ENCODE peak calls at places on chromosomes 5 and 9, in seven cellular contexts. C is AG09319; U is HTR-8/SVneo; P is activated T-helper 1 cell treated with anti-CD3 and anti-CD28 coated beads, Interleukin-2, amount 50 U/mL, for 16 hours; F is NCI-H1417; D is GM12878; E is stomach. Y is an unnamed sample.

GRCh38 chr5:161687316-161687715 is 1.8 kb downstream of the GABRA6 start:
- DNase-seq in U (no peak), D (no peak), E (no peak), C (no peak), F (no peak), P (no peak), Y (no peak)

GRCh38 chr5:80959768-80960442 is at the start of gene RASGRF2:
- DNase-seq in E (peak; percentile 26), U (peak; percentile 32), F (no peak), D (no peak), C (no peak), P (peak; percentile 15), Y (peak; percentile 63)

GRCh38 chr5:72178910-72179815 is 71.9 kb downstream of the MAP1B start:
- DNase-seq in C (peak; percentile 70), E (no peak), U (peak; percentile 86), F (no peak), D (no peak), P (no peak), Y (peak; percentile 15)

GRCh38 chr9:16904655-16905054 is 34.2 kb upstream of the BNC2 start:
- DNase-seq in P (no peak), C (no peak), U (no peak), D (no peak), F (no peak), E (no peak), Y (no peak)

GRCh38 chr9:121298689-121299112 is 30.7 kb downstream of the GSN start:
- DNase-seq in P (no peak), F (no peak), E (no peak), C (no peak), U (no peak), D (no peak), Y (no peak)

GRCh38 chr5:169009171-169009570 is 291.8 kb downstream of the SLIT3 start:
- DNase-seq in C (no peak), P (no peak), F (no peak), E (no peak), U (no peak), D (no peak), Y (no peak)

GRCh38 chr5:147464211-147464610 is 45.7 kb downstream of the DPYSL3 start:
- DNase-seq in P (no peak), D (no peak), C (no peak), U (no peak), F (peak; percentile 13), E (no peak), Y (peak; percentile 32)

GRCh38 chr5:5523066-5523505 is 100.6 kb downstream of the ICE1 start:
- DNase-seq in P (no peak), F (no peak), E (no peak), U (no peak), C (no peak), D (peak; percentile 58), Y (no peak)

GRCh38 chr5:109191153-109191558 is 218.6 kb downstream of the PJA2 start:
- DNase-seq in P (no peak), E (no peak), D (no peak), F (no peak), C (peak; percentile 31), U (no peak), Y (no peak)

GRCh38 chr5:157613385-157614245 is 38.0 kb upstream of the ADAM19 start:
- DNase-seq in D (no peak), C (no peak), E (no peak), U (no peak), F (no peak), P (no peak), Y (no peak)

GRCh38 chr5:76715734-76716455 is at the start of gene F2R:
- DNase-seq in P (peak; percentile 37), F (peak; percentile 27), C (no peak), E (peak; percentile 38), D (no peak), U (peak; percentile 67), Y (peak; percentile 83)

GRCh38 chr9:124747065-124747464 is 24.0 kb downstream of the NR6A1 start:
- DNase-seq in P (no peak), D (no peak), E (no peak), C (no peak), U (no peak), F (no peak), Y (no peak)

GRCh38 chr5:50595199-50595598 is 71.2 kb upstream of the PARP8 start:
- DNase-seq in U (peak; percentile 74), F (no peak), E (no peak), D (no peak), P (no peak), C (peak; percentile 75), Y (no peak)

GRCh38 chr9:28234899-28235277 is 661.6 kb upstream of the C9orf72 start:
- DNase-seq in P (no peak), U (no peak), E (no peak), F (no peak), D (no peak), C (peak; percentile 5), Y (peak; percentile 63)

GRCh38 chr9:23663536-23663935 is 162.5 kb downstream of the ELAVL2 start:
- DNase-seq in C (no peak), U (no peak), E (no peak), D (no peak), F (no peak), P (no peak), Y (no peak)

GRCh38 chr5:112372543-112372942 is 46.5 kb downstream of the EPB41L4A start:
- DNase-seq in U (no peak), D (no peak), E (no peak), F (no peak), C (no peak), P (no peak), Y (no peak)

GRCh38 chr5:4018968-4019766 is 423.5 kb downstream of the IRX1 start:
- DNase-seq in P (no peak), C (no peak), D (no peak), E (no peak), U (no peak), F (no peak), Y (no peak)

GRCh38 chr9:69130456-69131441 is 43.3 kb upstream of the TJP2 start:
- DNase-seq in F (no peak), C (peak; percentile 63), D (no peak), P (no peak), U (peak; percentile 49), E (no peak), Y (no peak)

GRCh38 chr5:150186137-150186536 is 3.7 kb upstream of the SLC6A7 start:
- DNase-seq in E (no peak), D (no peak), U (no peak), F (no peak), C (no peak), P (no peak), Y (no peak)

GRCh38 chr9:121059998-121060636 is 10.0 kb upstream of the C5 start:
- DNase-seq in P (no peak), C (no peak), F (peak; percentile 51), D (no peak), U (peak; percentile 51), E (no peak), Y (peak; percentile 53)

GRCh38 chr9:74083681-74084433 is 413.3 kb upstream of the RORB start:
- DNase-seq in P (no peak), E (no peak), F (no peak), D (no peak), U (no peak), C (no peak), Y (no peak)

GRCh38 chr5:61625682-61626620 is 293.9 kb downstream of the ZSWIM6 start:
- DNase-seq in P (no peak), E (peak; percentile 79), C (no peak), D (no peak), U (no peak), F (peak; percentile 43), Y (no peak)

GRCh38 chr9:110049699-110050450 is 158.1 kb downstream of the C9orf152 start:
- DNase-seq in D (no peak), C (no peak), P (no peak), U (no peak), E (peak; percentile 41), F (no peak), Y (no peak)